ENCODE peak calls at places on chromosomes 7 and 10, in four cellular contexts. T is upper lobe of left lung, I is right atrium auricular region, V is HCT116. G is an unnamed sample.

GRCh38 chr7:7789551-7789988 is 71.2 kb upstream of the RPA3 start:
- DNase-seq in T (no peak), I (no peak), V (no peak), G (no peak)

GRCh38 chr7:102044984-102045673 is 227.7 kb downstream of the CUX1 start:
- DNase-seq in T (no peak), I (no peak), V (peak; percentile 7), G (no peak)

GRCh38 chr10:126387041-126387908 is 1.0 kb downstream of the ADAM12 start:
- DNase-seq in T (peak; percentile 32), I (peak; percentile 85), V (no peak), G (no peak)

GRCh38 chr7:100173806-100174495 is 3.2 kb downstream of the GPC2 start:
- DNase-seq in T (no peak), I (no peak), V (no peak), G (no peak)

GRCh38 chr10:113268186-113268585 is 284.7 kb upstream of the HABP2 start:
- DNase-seq in T (no peak), I (no peak), V (no peak), G (no peak)

GRCh38 chr10:106917452-106918055 is 247.0 kb downstream of the SORCS1 start:
- DNase-seq in T (peak; percentile 72), I (no peak), V (no peak), G (no peak)

GRCh38 chr7:137818036-137818435 is 28.7 kb downstream of the DGKI start:
- DNase-seq in T (no peak), I (no peak), V (no peak), G (no peak)

GRCh38 chr7:139297795-139298194 is 43.3 kb upstream of the FMC1 start:
- DNase-seq in T (no peak), I (no peak), V (no peak), G (no peak)

GRCh38 chr7:47453093-47454056 is 128.5 kb downstream of the TNS3 start:
- DNase-seq in T (peak; percentile 84), I (peak; percentile 91), V (no peak), G (no peak)

GRCh38 chr7:116528008-116528789 is 3.4 kb downstream of the CAV1 start:
- DNase-seq in T (peak; percentile 42), I (peak; percentile 74), V (peak; percentile 54), G (no peak)

GRCh38 chr10:62021116-62021515 is 119.6 kb downstream of the ARID5B start:
- DNase-seq in T (no peak), I (no peak), V (no peak), G (no peak)

GRCh38 chr7:66339141-66339540 is 134.0 kb downstream of the TPST1 start:
- DNase-seq in T (no peak), I (no peak), V (no peak), G (no peak)

GRCh38 chr7:3301831-3302618 is 973 bp downstream of the SDK1 start:
- DNase-seq in T (no peak), I (no peak), V (no peak), G (no peak)

GRCh38 chr7:20393021-20394015 is 62.6 kb downstream of the ITGB8 start:
- DNase-seq in T (no peak), I (no peak), V (no peak), G (no peak)

GRCh38 chr7:65972976-65973375 is 9.0 kb downstream of the GUSB start:
- DNase-seq in T (no peak), I (no peak), V (no peak), G (no peak)

GRCh38 chr7:17029150-17029549 is 147.4 kb upstream of the AGR3 start:
- DNase-seq in T (no peak), I (no peak), V (no peak), G (no peak)

GRCh38 chr7:67484244-67484751 is 487.7 kb downstream of the TYW1 start:
- DNase-seq in T (peak; percentile 26), I (no peak), V (peak; percentile 38), G (no peak)

GRCh38 chr10:109914966-109915365 is 8.3 kb downstream of the XPNPEP1 start:
- DNase-seq in T (peak; percentile 43), I (no peak), V (peak; percentile 62), G (no peak)

GRCh38 chr7:19560111-19560883 is 148.5 kb downstream of the POLR1F start:
- DNase-seq in T (no peak), I (no peak), V (no peak), G (no peak)

GRCh38 chr10:104307576-104308438 is 30.5 kb downstream of the ITPRIP start:
- DNase-seq in T (no peak), I (no peak), V (no peak), G (no peak)

DNA sequence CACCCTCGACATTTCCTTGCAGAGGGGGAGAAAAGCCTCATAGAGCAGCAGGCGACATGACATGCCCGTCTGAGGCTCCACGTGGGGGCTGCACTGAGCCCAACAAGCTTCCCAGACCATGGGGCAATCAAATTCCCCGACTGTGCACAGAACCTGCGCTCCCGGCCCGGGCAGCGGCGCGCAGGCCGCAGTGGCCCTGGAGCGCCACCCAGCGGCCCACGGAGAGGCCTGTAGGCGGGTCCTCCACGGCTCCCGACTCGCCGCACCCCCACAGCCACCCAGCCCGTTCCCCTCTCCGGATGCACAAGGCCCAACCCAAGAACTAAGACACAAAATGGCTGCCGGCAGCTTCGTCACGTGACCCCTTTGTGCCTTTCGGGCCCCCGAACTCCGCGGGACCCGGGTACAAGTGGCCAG is 816 bp downstream of the EPC1 start:
- DNase-seq in T (peak; percentile 98), I (peak; percentile 95), V (peak; percentile 90), G (peak; percentile 88)
- TF ChIP-seq CTCF in T (peak; percentile 98), I (peak; percentile 97), V (peak; percentile 92), G (peak; percentile 99)

GRCh38 chr7:785416-785815 is 46.9 kb upstream of the SUN1 start:
- DNase-seq in T (no peak), I (no peak), V (no peak), G (no peak)
- H3K36me3 ChIP-seq in T (peaks cover 22% of the 10 kb centered on the region), I (peaks cover 26% of the 10 kb centered on the region), V (peaks cover 22% of the 10 kb centered on the region), G (peaks cover 6% of the 10 kb centered on the region)

GRCh38 chr10:77763453-77764430 is 126.1 kb upstream of the KCNMA1 start:
- DNase-seq in T (no peak), I (no peak), V (no peak), G (no peak)
- TF ChIP-seq CTCF in T (no peak), I (no peak), V (no peak), G (no peak)

DNA sequence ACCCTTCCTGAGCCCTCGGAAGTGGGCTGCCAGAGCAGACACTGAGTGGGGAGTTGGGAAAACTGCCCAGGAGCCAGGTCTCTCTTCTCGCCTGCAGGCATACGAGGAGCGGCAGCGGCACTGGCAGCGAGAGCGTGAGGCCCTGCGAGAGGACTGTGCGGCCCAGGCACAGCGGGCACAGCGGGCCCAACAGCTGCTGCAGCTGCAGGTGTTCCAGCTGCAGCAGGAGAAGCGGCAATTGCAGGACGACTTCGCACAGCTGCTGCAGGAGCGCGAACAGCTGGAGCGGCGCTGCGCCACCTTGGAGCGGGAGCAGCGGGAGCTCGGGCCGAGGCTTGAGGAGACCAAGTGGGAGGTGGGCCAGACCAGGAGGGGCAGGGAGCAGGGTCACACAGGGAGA is 5.8 kb downstream of the LZTS2 start:
- DNase-seq in T (no peak), I (no peak), V (no peak), G (no peak)
- H3K36me3 ChIP-seq in T (peaks cover 44% of the 10 kb centered on the region), I (peaks cover 48% of the 10 kb centered on the region), V (peaks cover 12% of the 10 kb centered on the region), G (peaks cover 10% of the 10 kb centered on the region)